ENCODE peak calls at places on chromosomes 7 and 10, in seven cellular contexts. T is neural crest cell; L is left lobe of liver; C is HTR-8/SVneo; Z is activated CD8-positive, alpha-beta memory T cell treated with anti-CD3 and anti-CD28 coated beads, Interleukin-2, amount 10 ng/mL, durations not matched to agents 7 days and 5 days; M is posterior cingulate gyrus; E is NCI-H1694 treated with DMSO at 0.1 percent for 48 hours. D is an unnamed sample.

GRCh38 chr10:97412891-97413304 is 11.8 kb upstream of the RRP12 start:
- DNase-seq in T (no peak), L (no peak), C (no peak), Z (peak), M (no peak), E (no peak), D (no peak)

GRCh38 chr10:126122856-126123255 is 226.5 kb downstream of the FANK1 start:
- DNase-seq in T (no peak), L (no peak), C (no peak), Z (no peak), M (no peak), E (no peak), D (no peak)

GRCh38 chr7:64184376-64184775 is 22.6 kb upstream of the ZNF735 start:
- DNase-seq in T (no peak), L (no peak), C (no peak), Z (no peak), M (no peak), E (no peak), D (no peak)

GRCh38 chr10:11602919-11603523 is 8.4 kb downstream of the USP6NL start:
- DNase-seq in T (no peak), L (no peak), C (no peak), Z (no peak), M (no peak), E (no peak), D (no peak)

GRCh38 chr10:69497235-69497561 is 45.9 kb downstream of the TSPAN15 start:
- DNase-seq in T (no peak), L (no peak), C (no peak), Z (no peak), M (no peak), E (no peak), D (no peak)

GRCh38 chr10:63268798-63269503 is 135.8 kb downstream of the NRBF2 start:
- DNase-seq in T (peak), L (peak), C (peak), Z (peak), M (peak), E (peak), D (peak)

GRCh38 chr7:80783688-80784327 is 135.0 kb downstream of the SEMA3C start:
- DNase-seq in T (no peak), L (no peak), C (no peak), Z (no peak), M (no peak), E (no peak), D (peak)

GRCh38 chr7:17986826-17987225 is 40.8 kb downstream of the PRPS1L1 start:
- DNase-seq in T (no peak), L (no peak), C (peak), Z (no peak), M (no peak), E (no peak), D (peak)

GRCh38 chr7:115851291-115851690 is 179.3 kb downstream of the TFEC start:
- DNase-seq in T (no peak), L (no peak), C (peak), Z (no peak), M (no peak), E (peak), D (peak)

GRCh38 chr7:10875081-10875480 is 98.6 kb upstream of the PHF14 start:
- DNase-seq in T (no peak), L (no peak), C (no peak), Z (no peak), M (no peak), E (no peak), D (no peak)

GRCh38 chr7:4058158-4058557 is 623.9 kb upstream of the FOXK1 start:
- DNase-seq in T (no peak), L (no peak), C (no peak), Z (no peak), M (no peak), E (no peak), D (no peak)

GRCh38 chr10:109663122-109663521 is 260.2 kb downstream of the XPNPEP1 start:
- DNase-seq in T (no peak), L (no peak), C (no peak), Z (no peak), M (peak), E (no peak), D (no peak)

GRCh38 chr7:22559829-22560489 is 60.0 kb upstream of the STEAP1B start:
- DNase-seq in T (peak), L (peak), C (peak), Z (peak), M (peak), E (peak), D (peak)

GRCh38 chr10:104641150-104642000 is at the start of gene SORCS3:
- DNase-seq in T (peak), L (no peak), C (no peak), Z (no peak), M (no peak), E (no peak), D (no peak)

GRCh38 chr7:135206887-135207738 is 4.2 kb downstream of the WDR91 start:
- DNase-seq in T (no peak), L (no peak), C (no peak), Z (no peak), M (no peak), E (no peak), D (no peak)

GRCh38 chr7:44587843-44588711 is 6.0 kb upstream of the TMED4 start:
- DNase-seq in T (no peak), L (no peak), C (no peak), Z (peak), M (no peak), E (peak), D (peak)

GRCh38 chr10:99484626-99485581 is 47.8 kb upstream of the NKX2-3 start:
- DNase-seq in T (no peak), L (no peak), C (no peak), Z (no peak), M (no peak), E (no peak), D (no peak)

GRCh38 chr10:72875250-72876055 is 18.1 kb upstream of the OIT3 start:
- DNase-seq in T (no peak), L (no peak), C (peak), Z (no peak), M (no peak), E (peak), D (peak)

GRCh38 chr7:157763279-157764000 is 426.6 kb downstream of the DNAJB6 start:
- DNase-seq in T (no peak), L (no peak), C (no peak), Z (no peak), M (peak), E (no peak), D (no peak)

GRCh38 chr10:103507235-103508191 is 14.0 kb downstream of the NEURL1 start:
- DNase-seq in T (no peak), L (peak), C (no peak), Z (no peak), M (peak), E (no peak), D (no peak)

GRCh38 chr10:3563298-3563697 is 221.7 kb downstream of the KLF6 start:
- DNase-seq in T (no peak), L (no peak), C (no peak), Z (no peak), M (no peak), E (no peak), D (no peak)

GRCh38 chr7:90761584-90761983 is 165.5 kb downstream of the CDK14 start:
- DNase-seq in T (no peak), L (no peak), C (no peak), Z (no peak), M (no peak), E (no peak), D (no peak)

GRCh38 chr10:132229834-132230556 is 43.2 kb downstream of the DPYSL4 start:
- DNase-seq in T (no peak), L (no peak), C (no peak), Z (peak), M (no peak), E (no peak), D (no peak)

GRCh38 chr7:50664461-50664922 is 99.3 kb upstream of the DDC start:
- DNase-seq in T (no peak), L (no peak), C (peak), Z (peak), M (peak), E (no peak), D (peak)

GRCh38 chr7:477626-478220 is 41.9 kb downstream of the PDGFA start:
- DNase-seq in T (no peak), L (no peak), C (peak), Z (no peak), M (peak), E (no peak), D (no peak)

D was measured in fibroblast of pulmonary artery.